ENCODE peak calls at places on chromosome 3, in nine cellular contexts. One of them, this sample, is unnamed.

GRCh38 chr3:13277130-13277783 is 142.9 kb downstream of the NUP210 start:
- DNase-seq in AG10803: no peak
- DNase-seq in mesothelial cell of epicardium: peak
- DNase-seq in Daoy: no peak
- DNase-seq in fibroblast of pulmonary artery: no peak
- DNase-seq in fibroblast of gingiva: no peak
- DNase-seq in lung microvascular endothelial cell: no peak
- DNase-seq in fibroblast of mammary gland: no peak
- DNase-seq in posterior cingulate gyrus: peak
- DNase-seq in this sample: no peak

GRCh38 chr3:52109556-52110380 is 44.5 kb downstream of the POC1A start:
- DNase-seq in AG10803: no peak
- DNase-seq in fibroblast of pulmonary artery: peak
- DNase-seq in fibroblast of mammary gland: no peak
- DNase-seq in lung microvascular endothelial cell: peak
- DNase-seq in mesothelial cell of epicardium: no peak
- DNase-seq in Daoy: no peak
- DNase-seq in fibroblast of gingiva: no peak
- DNase-seq in posterior cingulate gyrus: no peak
- DNase-seq in this sample: no peak

GRCh38 chr3:42148982-42149432 is 57.9 kb downstream of the TRAK1 start:
- DNase-seq in lung microvascular endothelial cell: peak
- DNase-seq in fibroblast of gingiva: peak
- DNase-seq in posterior cingulate gyrus: peak
- DNase-seq in AG10803: peak
- DNase-seq in Daoy: peak
- DNase-seq in fibroblast of pulmonary artery: peak
- DNase-seq in fibroblast of mammary gland: peak
- DNase-seq in mesothelial cell of epicardium: peak
- DNase-seq in this sample: no peak

GRCh38 chr3:41198046-41198445 is 1.3 kb upstream of the CTNNB1 start:
- DNase-seq in mesothelial cell of epicardium: no peak
- DNase-seq in AG10803: no peak
- DNase-seq in fibroblast of gingiva: no peak
- DNase-seq in posterior cingulate gyrus: no peak
- DNase-seq in fibroblast of pulmonary artery: no peak
- DNase-seq in lung microvascular endothelial cell: no peak
- DNase-seq in fibroblast of mammary gland: no peak
- DNase-seq in Daoy: no peak
- DNase-seq in this sample: no peak

GRCh38 chr3:115912372-115912771 is 289.1 kb downstream of the GAP43 start:
- DNase-seq in lung microvascular endothelial cell: no peak
- DNase-seq in posterior cingulate gyrus: no peak
- DNase-seq in Daoy: no peak
- DNase-seq in AG10803: peak
- DNase-seq in fibroblast of mammary gland: peak
- DNase-seq in mesothelial cell of epicardium: no peak
- DNase-seq in fibroblast of gingiva: peak
- DNase-seq in fibroblast of pulmonary artery: peak
- DNase-seq in this sample: no peak

GRCh38 chr3:84891851-84892250 is 66.9 kb upstream of the CADM2 start:
- DNase-seq in posterior cingulate gyrus: no peak
- DNase-seq in mesothelial cell of epicardium: no peak
- DNase-seq in fibroblast of pulmonary artery: no peak
- DNase-seq in Daoy: no peak
- DNase-seq in fibroblast of mammary gland: no peak
- DNase-seq in fibroblast of gingiva: no peak
- DNase-seq in lung microvascular endothelial cell: no peak
- DNase-seq in AG10803: no peak
- DNase-seq in this sample: no peak

GRCh38 chr3:56761887-56762605 is 39.7 kb downstream of the ARHGEF3 start:
- DNase-seq in fibroblast of gingiva: peak
- DNase-seq in AG10803: peak
- DNase-seq in Daoy: no peak
- DNase-seq in lung microvascular endothelial cell: peak
- DNase-seq in posterior cingulate gyrus: no peak
- DNase-seq in mesothelial cell of epicardium: no peak
- DNase-seq in fibroblast of mammary gland: peak
- DNase-seq in fibroblast of pulmonary artery: peak
- DNase-seq in this sample: no peak

GRCh38 chr3:4983739-4984510 is 4.7 kb downstream of the BHLHE40 start:
- DNase-seq in lung microvascular endothelial cell: peak
- DNase-seq in posterior cingulate gyrus: no peak
- DNase-seq in fibroblast of gingiva: peak
- DNase-seq in Daoy: peak
- DNase-seq in fibroblast of pulmonary artery: peak
- DNase-seq in mesothelial cell of epicardium: no peak
- DNase-seq in fibroblast of mammary gland: peak
- DNase-seq in AG10803: peak
- DNase-seq in this sample: peak